ENCODE peak calls at places on chromosomes 11 and 22, in five cellular contexts. M, L, G, I and B are unnamed samples.

GRCh38 chr11:47360341-47360740 is 7.8 kb upstream of the MYBPC3 start:
- DNase-seq in I (no peak), M (no peak), G (no peak), L (no peak), B (no peak)

GRCh38 chr11:69518081-69518950 is 36.9 kb downstream of the LINC01488 start:
- DNase-seq in L (peak; percentile 94), I (no peak), M (no peak), G (no peak), B (no peak)

GRCh38 chr22:37345863-37346514 is 63.7 kb downstream of the CYTH4 start:
- DNase-seq in G (no peak), L (peak; percentile 97), I (no peak), M (no peak), B (peak; percentile 53)

GRCh38 chr11:79116600-79116999 is 324.2 kb downstream of the TENM4 start:
- DNase-seq in G (no peak), M (no peak), L (no peak), I (no peak), B (no peak)

GRCh38 chr11:9617960-9618359 is 44.5 kb downstream of the WEE1 start:
- DNase-seq in I (no peak), M (no peak), G (peak; percentile 40), L (peak; percentile 87), B (no peak)

GRCh38 chr22:39308614-39309363 is 10.6 kb downstream of the RPL3 start:
- DNase-seq in L (peak; percentile 96), G (peak; percentile 78), M (no peak), I (peak; percentile 42), B (peak; percentile 88)

GRCh38 chr11:46369458-46370152 is 11.9 kb upstream of the MDK start:
- DNase-seq in I (peak; percentile 56), M (peak; percentile 74), L (peak; percentile 77), G (peak; percentile 79), B (peak; percentile 49)

GRCh38 chr11:105137286-105137685 is 2.3 kb downstream of the CARD18 start:
- DNase-seq in L (peak; percentile 43), M (no peak), G (no peak), I (no peak), B (peak; percentile 11)

GRCh38 chr11:129374081-129374992 is 1.3 kb upstream of the BARX2 start:
- DNase-seq in M (no peak), I (peak; percentile 31), L (no peak), G (peak; percentile 1), B (no peak)

GRCh38 chr11:70073881-70074371 is 4.2 kb upstream of the ANO1 start:
- DNase-seq in I (no peak), L (peak; percentile 73), G (no peak), M (no peak), B (peak; percentile 81)

GRCh38 chr11:19121646-19122045 is 4.7 kb downstream of the ZDHHC13 start:
- DNase-seq in M (no peak), I (no peak), L (peak; percentile 4), G (no peak), B (no peak)

GRCh38 chr22:44431256-44431655 is 66.8 kb downstream of the RTL6 start:
- DNase-seq in I (no peak), M (no peak), L (no peak), G (no peak), B (no peak)

GRCh38 chr11:15826826-15827225 is 529.5 kb downstream of the SOX6 start:
- DNase-seq in M (peak; percentile 67), I (peak; percentile 38), G (peak; percentile 20), L (no peak), B (peak; percentile 49)

GRCh38 chr11:45982656-45983470 is 60.4 kb downstream of the LARGE2 start:
- DNase-seq in L (peak; percentile 88), G (peak; percentile 11), I (peak; percentile 13), M (peak; percentile 87), B (peak; percentile 70)

GRCh38 chr11:128226106-128226716 is 361.1 kb downstream of the ETS1 start:
- DNase-seq in I (no peak), G (no peak), L (no peak), M (no peak), B (no peak)

GRCh38 chr11:130449246-130449990 is 973 bp downstream of the ADAMTS15 start:
- DNase-seq in L (no peak), M (no peak), G (no peak), I (no peak), B (no peak)

GRCh38 chr11:64269380-64270234 is 14.9 kb downstream of the BAD start:
- DNase-seq in I (peak; percentile 98), L (peak; percentile 100), G (peak; percentile 100), M (peak; percentile 88), B (peak; percentile 100)

GRCh38 chr22:46699091-46699490 is 39.0 kb downstream of the CERK start:
- DNase-seq in L (no peak), M (no peak), G (no peak), I (no peak), B (no peak)

GRCh38 chr11:72814139-72814830 is at the start of gene ATG16L2:
- DNase-seq in M (peak; percentile 93), I (peak; percentile 89), L (peak; percentile 76), G (peak; percentile 90), B (peak; percentile 91)
- TF ChIP-seq POLR2A in M (no peak), I (peak; percentile 81), L (peak; percentile 48), G (peak; percentile 93), B (peak; percentile 68)

GRCh38 chr11:1515082-1516060 is 28.8 kb upstream of the MOB2 start:
- DNase-seq in M (peak; percentile 82), I (peak; percentile 87), G (peak; percentile 52), L (peak; percentile 47), B (peak; percentile 63)

GRCh38 chr11:1511937-1512496 is 25.4 kb upstream of the MOB2 start:
- DNase-seq in M (no peak), I (no peak), L (no peak), G (no peak), B (no peak)

GRCh38 chr11:1514349-1515061 is 27.9 kb upstream of the MOB2 start:
- DNase-seq in I (no peak), M (no peak), G (no peak), L (no peak), B (no peak)

GRCh38 chr11:1510928-1511327 is 24.3 kb upstream of the MOB2 start:
- DNase-seq in M (no peak), I (no peak), G (no peak), L (no peak), B (no peak)

GRCh38 chr11:1513326-1514296 is 27.0 kb upstream of the MOB2 start:
- DNase-seq in M (no peak), L (no peak), I (no peak), G (no peak), B (no peak)
- H3K4me1 ChIP-seq in M (peaks cover 9% of the 10 kb centered on the region), L (peaks cover 12% of the 10 kb centered on the region), I (peaks cover 15% of the 10 kb centered on the region), G (peaks cover 7% of the 10 kb centered on the region), B (no peaks in the 10 kb centered on the region)

DNA sequence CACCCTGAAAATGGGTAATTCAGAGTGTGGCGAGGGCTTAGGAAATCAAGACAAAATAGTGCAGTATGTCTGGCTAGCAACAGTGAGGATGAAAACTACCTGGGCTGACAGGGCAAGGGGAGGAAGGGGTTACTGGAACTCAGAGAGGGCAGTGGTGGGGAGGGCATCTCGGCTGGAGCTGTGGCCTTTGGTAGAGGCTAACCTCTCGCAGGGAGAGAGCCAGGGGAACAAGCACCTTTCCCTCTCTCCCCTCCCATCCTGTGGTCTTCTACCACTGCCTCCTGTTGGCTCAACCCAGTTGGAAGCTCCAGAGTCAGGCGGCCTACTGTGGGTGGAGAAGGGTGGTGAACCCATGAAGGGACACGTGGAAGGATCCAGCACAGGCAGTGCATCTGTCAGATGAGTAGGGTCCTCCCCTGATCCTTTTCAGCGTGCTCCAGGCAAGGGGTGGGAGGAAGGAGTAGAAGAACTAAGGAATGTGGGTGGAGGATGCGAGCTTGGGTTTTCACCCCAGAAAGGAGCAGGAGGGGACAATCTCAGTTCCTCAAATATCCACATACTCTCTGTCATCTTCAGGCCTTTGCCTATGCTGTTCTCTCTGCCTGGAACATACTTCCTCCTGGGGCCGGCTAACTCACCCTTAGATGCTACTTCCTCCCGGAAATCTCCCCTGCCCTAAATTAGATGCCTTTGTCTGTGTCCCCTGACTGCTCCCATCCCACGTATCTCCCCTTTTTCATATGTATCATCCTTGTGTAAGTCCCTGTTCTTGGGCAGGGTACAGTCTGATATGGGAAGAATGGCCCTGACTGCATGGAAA is 6.2 kb upstream of the KCNE3 start:
- DNase-seq in G (no peak), M (no peak), L (no peak), I (no peak), B (no peak)
- TF ChIP-seq POLR2A in G (no peak), M (no peak), L (no peak), I (no peak), B (no peak)

DNA sequence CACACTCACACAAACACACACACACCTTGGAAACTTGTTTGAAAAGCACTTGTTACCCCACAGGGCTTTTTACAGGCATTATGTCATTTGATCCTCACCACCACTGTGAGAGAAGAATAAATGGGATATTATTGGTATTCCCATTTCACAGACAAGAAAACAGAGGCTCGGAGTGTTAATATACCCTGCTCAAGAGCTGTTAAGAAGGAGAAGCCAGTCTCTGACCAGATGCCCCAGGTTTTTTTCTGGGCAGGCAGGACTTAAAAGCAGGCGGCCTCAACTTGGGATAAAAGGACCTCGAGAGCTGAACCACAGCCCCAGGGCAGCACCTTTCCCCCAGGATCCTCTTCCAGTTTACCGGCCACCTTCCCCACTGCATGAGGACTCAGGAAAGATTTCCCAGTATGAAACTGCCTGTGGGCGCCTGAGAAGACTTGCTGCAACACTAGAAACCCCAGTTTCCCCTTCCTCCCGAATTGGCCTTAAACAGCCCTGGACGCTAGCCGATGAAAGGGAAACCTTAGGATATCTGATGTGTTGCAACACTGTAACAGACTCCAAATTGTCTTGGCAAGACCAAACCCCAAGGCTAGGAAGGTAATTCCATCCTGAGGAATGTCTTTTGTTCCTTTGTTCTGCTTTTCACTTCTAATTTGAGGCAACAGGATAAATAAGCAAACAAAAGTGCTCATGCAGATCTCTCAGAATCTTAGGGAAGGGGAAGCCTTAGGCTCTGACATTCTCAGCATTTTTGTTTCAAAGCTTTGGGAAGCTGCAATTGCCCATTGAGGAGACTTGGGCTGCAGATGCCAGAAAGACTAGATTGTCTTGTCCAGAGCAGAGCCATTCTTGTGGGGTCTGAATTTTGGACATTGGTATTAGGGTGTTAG is 173.5 kb downstream of the TRIM29 start:
- DNase-seq in L (no peak), G (no peak), M (no peak), I (no peak), B (no peak)
- H3K4me1 ChIP-seq in L (no peaks in the 10 kb centered on the region), G (no peaks in the 10 kb centered on the region), M (no peaks in the 10 kb centered on the region), I (no peaks in the 10 kb centered on the region), B (no peaks in the 10 kb centered on the region)